ENCODE peak calls at places on chromosomes 1 and 21, in ten cellular contexts. W is head of caudate nucleus; I is nephron progenitor cell; Q is stimulated activated CD4-positive, alpha-beta T cell treated with anti-CD3 and anti-CD28 coated beads, Interleukin-1b, Interleukin-23, amount 100 ng/mL, for 4 hours; O is bronchial epithelial cell; X is T-helper 2 cell; L is LoVo; A is fibroblast of pulmonary artery; M is NCI-H1105; R is mesothelial cell of epicardium. Y is an unnamed sample.

GRCh38 chr1:151371744-151372410 is 628 bp downstream of the SELENBP1 start:
- DNase-seq in L (no peak), R (no peak), X (no peak), A (peak), I (no peak), M (peak), Q (no peak), O (peak), W (peak), Y (no peak)

GRCh38 chr1:16013220-16013907 is 4.5 kb downstream of the HSPB7 start:
- DNase-seq in O (peak), I (peak), X (no peak), R (peak), M (no peak), L (no peak), A (peak), Q (peak), W (no peak), Y (no peak)

GRCh38 chr1:185846672-185847440 is 112.7 kb downstream of the HMCN1 start:
- DNase-seq in Q (no peak), A (peak), W (no peak), O (peak), I (no peak), L (no peak), M (no peak), R (no peak), X (no peak), Y (no peak)

GRCh38 chr1:211382182-211382713 is 55.6 kb downstream of the TRAF5 start:
- DNase-seq in Q (no peak), A (no peak), O (no peak), R (no peak), M (no peak), I (no peak), W (no peak), X (no peak), L (no peak), Y (no peak)

GRCh38 chr1:21149862-21150432 is 26.8 kb downstream of the EIF4G3 start:
- DNase-seq in X (no peak), O (peak), I (no peak), Q (no peak), R (no peak), M (no peak), A (peak), L (peak), W (peak), Y (no peak)

GRCh38 chr1:211118407-211119102 is 15.4 kb downstream of the KCNH1 start:
- DNase-seq in A (no peak), X (no peak), O (no peak), I (no peak), M (no peak), W (no peak), Q (no peak), R (no peak), L (no peak), Y (no peak)

GRCh38 chr1:46638921-46639320 is 22.3 kb upstream of the MOB3C start:
- DNase-seq in Q (no peak), A (no peak), I (no peak), M (no peak), X (no peak), W (no peak), R (no peak), L (peak), O (no peak), Y (no peak)

GRCh38 chr1:200409203-200409760 is 554 bp downstream of the ZNF281 start:
- DNase-seq in X (peak), O (no peak), W (no peak), L (no peak), R (peak), I (peak), A (peak), M (no peak), Q (peak), Y (peak)

GRCh38 chr21:20997633-20998455 is at the start of gene NCAM2:
- DNase-seq in X (peak), L (no peak), A (peak), M (peak), O (peak), R (peak), W (peak), I (peak), Q (peak), Y (peak)

GRCh38 chr1:53639996-53640695 is 98.8 kb downstream of the GLIS1 start:
- DNase-seq in L (no peak), M (no peak), X (no peak), R (no peak), W (no peak), O (no peak), I (no peak), A (no peak), Q (no peak), Y (no peak)

GRCh38 chr21:43910460-43910859 is 45.4 kb downstream of the AGPAT3 start:
- DNase-seq in Q (no peak), O (no peak), X (no peak), M (no peak), I (no peak), L (no peak), R (no peak), A (no peak), W (no peak), Y (no peak)

GRCh38 chr1:152034654-152035405 is 2.0 kb downstream of the S100A11 start:
- DNase-seq in A (peak), L (peak), W (no peak), R (peak), M (peak), Q (peak), X (peak), I (peak), O (peak), Y (peak)